ENCODE peak calls at places on chromosome 3, in five cellular contexts. One of them, this sample, is unnamed.

GRCh38 chr3:72231439-72232196 is 446.7 kb upstream of the PROK2 start:
- DNase-seq in AG04450: no peak
- DNase-seq in testis: peak; percentile 86
- DNase-seq in PC-9: no peak
- DNase-seq in dorsolateral prefrontal cortex: peak; percentile 78
- DNase-seq in this sample: peak; percentile 31

GRCh38 chr3:55601366-55602080 is 114.4 kb upstream of the WNT5A start:
- DNase-seq in AG04450: no peak
- DNase-seq in testis: no peak
- DNase-seq in PC-9: no peak
- DNase-seq in dorsolateral prefrontal cortex: no peak
- DNase-seq in this sample: no peak

GRCh38 chr3:34033840-34034239 is 235.4 kb downstream of the PDCD6IP start:
- DNase-seq in AG04450: no peak
- DNase-seq in testis: no peak
- DNase-seq in PC-9: no peak
- DNase-seq in dorsolateral prefrontal cortex: no peak
- DNase-seq in this sample: no peak

GRCh38 chr3:67635806-67636205 is 18.6 kb downstream of the SUCLG2 start:
- DNase-seq in AG04450: no peak
- DNase-seq in testis: no peak
- DNase-seq in PC-9: no peak
- DNase-seq in dorsolateral prefrontal cortex: no peak
- DNase-seq in this sample: no peak

GRCh38 chr3:147680820-147681488 is 271.8 kb downstream of the ZIC1 start:
- DNase-seq in AG04450: no peak
- DNase-seq in testis: no peak
- DNase-seq in PC-9: no peak
- DNase-seq in dorsolateral prefrontal cortex: no peak
- DNase-seq in this sample: no peak

GRCh38 chr3:127809211-127809610 is 13.1 kb downstream of the MGLL start:
- DNase-seq in AG04450: no peak
- DNase-seq in testis: no peak
- DNase-seq in PC-9: no peak
- DNase-seq in dorsolateral prefrontal cortex: no peak
- DNase-seq in this sample: no peak

GRCh38 chr3:185473290-185473815 is 25.5 kb downstream of the TMEM41A start:
- DNase-seq in AG04450: no peak
- DNase-seq in testis: no peak
- DNase-seq in PC-9: no peak
- DNase-seq in dorsolateral prefrontal cortex: peak; percentile 59
- DNase-seq in this sample: no peak

GRCh38 chr3:185852562-185853135 is 27.8 kb upstream of the IGF2BP2 start:
- DNase-seq in AG04450: no peak
- DNase-seq in testis: no peak
- DNase-seq in PC-9: no peak
- DNase-seq in dorsolateral prefrontal cortex: no peak
- DNase-seq in this sample: no peak

GRCh38 chr3:191795196-191795595 is 334.2 kb downstream of the PYDC2 start:
- DNase-seq in AG04450: no peak
- DNase-seq in testis: no peak
- DNase-seq in PC-9: peak; percentile 60
- DNase-seq in dorsolateral prefrontal cortex: no peak
- DNase-seq in this sample: no peak

GRCh38 chr3:155244206-155244605 is 49.3 kb downstream of the STRIT1 start:
- DNase-seq in AG04450: no peak
- DNase-seq in testis: no peak
- DNase-seq in PC-9: no peak
- DNase-seq in dorsolateral prefrontal cortex: no peak
- DNase-seq in this sample: no peak

GRCh38 chr3:159604151-159604581 is 384.5 kb upstream of the IL12A start:
- DNase-seq in AG04450: no peak
- DNase-seq in testis: no peak
- DNase-seq in PC-9: no peak
- DNase-seq in dorsolateral prefrontal cortex: no peak
- DNase-seq in this sample: no peak

GRCh38 chr3:192281207-192281880 is 446.0 kb downstream of the FGF12 start:
- DNase-seq in AG04450: no peak
- DNase-seq in testis: no peak
- DNase-seq in PC-9: no peak
- DNase-seq in dorsolateral prefrontal cortex: no peak
- DNase-seq in this sample: no peak

GRCh38 chr3:73603771-73604171 is 21.0 kb downstream of the PDZRN3 start:
- DNase-seq in AG04450: no peak
- DNase-seq in testis: no peak
- DNase-seq in PC-9: no peak
- DNase-seq in dorsolateral prefrontal cortex: no peak
- DNase-seq in this sample: no peak

GRCh38 chr3:107218864-107219269 is 158.4 kb upstream of the CCDC54 start:
- DNase-seq in AG04450: no peak
- DNase-seq in testis: no peak
- DNase-seq in PC-9: no peak
- DNase-seq in dorsolateral prefrontal cortex: no peak
- DNase-seq in this sample: no peak

GRCh38 chr3:72270072-72270611 is 485.2 kb upstream of the PROK2 start:
- DNase-seq in AG04450: peak; percentile 77
- DNase-seq in testis: peak; percentile 96
- DNase-seq in PC-9: peak; percentile 40
- DNase-seq in dorsolateral prefrontal cortex: no peak
- DNase-seq in this sample: no peak

GRCh38 chr3:134077649-134078081 is 47.9 kb upstream of the SLCO2A1 start:
- DNase-seq in AG04450: no peak
- DNase-seq in testis: peak; percentile 4
- DNase-seq in PC-9: no peak
- DNase-seq in dorsolateral prefrontal cortex: no peak
- DNase-seq in this sample: no peak

GRCh38 chr3:170542704-170543103 is 43.2 kb downstream of the SLC7A14 start:
- DNase-seq in AG04450: no peak
- DNase-seq in testis: no peak
- DNase-seq in PC-9: no peak
- DNase-seq in dorsolateral prefrontal cortex: no peak
- DNase-seq in this sample: no peak

GRCh38 chr3:177448987-177449975 is 252.0 kb upstream of the TBL1XR1 start:
- DNase-seq in AG04450: no peak
- DNase-seq in testis: no peak
- DNase-seq in PC-9: peak; percentile 99
- DNase-seq in dorsolateral prefrontal cortex: no peak
- DNase-seq in this sample: no peak

GRCh38 chr3:22241110-22241509 is 490.1 kb upstream of the ZNF385D start:
- DNase-seq in AG04450: no peak
- DNase-seq in testis: no peak
- DNase-seq in PC-9: no peak
- DNase-seq in dorsolateral prefrontal cortex: no peak
- DNase-seq in this sample: no peak

GRCh38 chr3:63351159-63352007 is 73.3 kb downstream of the SYNPR start:
- DNase-seq in AG04450: peak; percentile 24
- DNase-seq in testis: no peak
- DNase-seq in PC-9: no peak
- DNase-seq in dorsolateral prefrontal cortex: no peak
- DNase-seq in this sample: no peak

GRCh38 chr3:146221276-146221675 is 29.6 kb downstream of the PLSCR4 start:
- DNase-seq in AG04450: no peak
- DNase-seq in testis: no peak
- DNase-seq in PC-9: no peak
- DNase-seq in dorsolateral prefrontal cortex: no peak
- DNase-seq in this sample: no peak

GRCh38 chr3:146218880-146219866 is 31.7 kb downstream of the PLSCR4 start:
- DNase-seq in AG04450: peak; percentile 20
- DNase-seq in testis: peak; percentile 53
- DNase-seq in PC-9: no peak
- DNase-seq in dorsolateral prefrontal cortex: peak; percentile 8
- DNase-seq in this sample: no peak

GRCh38 chr3:146227486-146227885 is 23.4 kb downstream of the PLSCR4 start:
- DNase-seq in AG04450: no peak
- DNase-seq in testis: no peak
- DNase-seq in PC-9: no peak
- DNase-seq in dorsolateral prefrontal cortex: no peak
- DNase-seq in this sample: no peak

GRCh38 chr3:146223401-146224373 is 27.2 kb downstream of the PLSCR4 start:
- DNase-seq in AG04450: no peak
- DNase-seq in testis: no peak
- DNase-seq in PC-9: no peak
- DNase-seq in dorsolateral prefrontal cortex: no peak
- DNase-seq in this sample: no peak

DNA sequence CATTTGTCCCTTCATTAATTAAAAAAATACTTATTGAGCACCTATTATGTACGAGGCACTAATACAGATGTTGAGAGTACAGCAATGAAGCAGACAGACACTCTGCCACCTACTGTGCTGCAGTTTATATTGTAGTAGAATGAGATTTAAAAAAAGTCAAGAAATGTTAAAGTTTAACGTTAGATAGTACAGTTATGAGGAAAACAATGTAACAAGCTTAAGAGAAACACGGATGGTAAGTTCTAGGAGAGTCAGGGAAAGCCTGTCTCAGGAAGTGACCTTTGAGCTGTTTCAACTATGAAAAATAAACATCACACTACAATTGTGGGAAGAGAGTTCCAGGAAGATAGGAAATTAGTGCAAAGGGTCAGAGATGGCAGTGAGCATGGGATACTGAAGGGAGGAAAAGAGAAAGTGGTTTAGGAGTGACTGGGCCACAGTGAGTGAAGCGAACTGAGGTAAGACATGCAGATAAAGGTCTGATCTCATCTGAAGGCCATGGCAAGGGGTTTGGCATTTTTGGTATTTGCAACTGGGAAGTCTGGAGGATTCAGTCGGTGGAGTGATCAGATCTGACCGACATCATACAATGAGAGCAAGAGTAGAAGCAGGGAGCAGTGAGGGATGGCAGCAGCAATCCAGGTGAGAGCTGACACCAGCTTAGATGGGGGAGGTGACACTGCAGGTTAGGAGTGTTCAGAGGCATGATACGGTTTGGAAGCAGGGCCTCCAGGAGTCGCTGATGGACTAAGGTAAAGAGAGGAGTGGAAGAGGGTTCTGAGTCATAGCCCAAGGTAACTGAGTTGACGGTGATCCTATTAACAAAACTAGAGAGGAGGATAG is 28.5 kb downstream of the PLSCR4 start:
- DNase-seq in AG04450: no peak
- DNase-seq in testis: no peak
- DNase-seq in PC-9: no peak
- DNase-seq in dorsolateral prefrontal cortex: no peak
- DNase-seq in this sample: no peak
- H3K27ac ChIP-seq in AG04450: no peak overlapping the region
- H3K27ac ChIP-seq in testis: peak overlapping the region; percentile 57
- H3K27ac ChIP-seq in PC-9: no peak overlapping the region
- H3K27ac ChIP-seq in dorsolateral prefrontal cortex: no peak overlapping the region
- H3K27ac ChIP-seq in this sample: no peak overlapping the region

GRCh38 chr3:25830373-25831305 is 40.7 kb downstream of the OXSM start:
- DNase-seq in AG04450: no peak
- DNase-seq in testis: no peak
- DNase-seq in PC-9: no peak
- DNase-seq in dorsolateral prefrontal cortex: peak; percentile 10
- DNase-seq in this sample: no peak
- H3K27ac ChIP-seq in AG04450: no peak overlapping the region
- H3K27ac ChIP-seq in testis: no peak overlapping the region
- H3K27ac ChIP-seq in PC-9: no peak overlapping the region
- H3K27ac ChIP-seq in dorsolateral prefrontal cortex: peak overlapping the region; percentile 14
- H3K27ac ChIP-seq in this sample: no peak overlapping the region

DNA sequence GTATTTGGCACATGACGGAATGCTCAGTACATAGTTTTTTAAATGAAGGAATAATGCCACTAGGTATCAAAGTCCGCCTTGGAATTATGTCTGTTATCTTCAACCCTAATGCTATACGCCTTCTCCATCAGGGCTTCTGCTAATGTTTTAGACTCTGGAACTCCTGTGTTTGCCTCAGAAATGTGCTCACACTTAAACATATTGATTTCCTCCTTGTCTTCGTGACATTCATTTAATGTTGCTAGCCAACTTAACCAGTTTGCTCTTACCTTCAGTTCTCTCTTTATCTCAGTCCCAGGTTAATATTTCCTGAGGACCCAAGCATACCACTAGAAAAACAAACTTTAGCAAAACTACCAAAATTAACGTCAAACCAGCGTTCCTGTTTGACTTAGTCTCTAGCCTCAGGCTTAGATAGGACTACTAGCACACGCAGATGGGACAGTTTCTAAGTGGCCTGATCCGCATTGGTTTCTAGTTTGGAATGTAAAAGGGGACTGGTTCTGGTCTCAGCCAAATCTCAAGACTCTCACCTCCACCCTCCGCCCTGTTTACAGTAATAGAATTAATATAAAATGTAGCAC is 81.4 kb downstream of the IL1RAP start:
- DNase-seq in AG04450: no peak
- DNase-seq in testis: no peak
- DNase-seq in PC-9: no peak
- DNase-seq in dorsolateral prefrontal cortex: no peak
- DNase-seq in this sample: no peak
- H3K27ac ChIP-seq in AG04450: no peak overlapping the region
- H3K27ac ChIP-seq in testis: no peak overlapping the region
- H3K27ac ChIP-seq in PC-9: no peak overlapping the region
- H3K27ac ChIP-seq in dorsolateral prefrontal cortex: no peak overlapping the region
- H3K27ac ChIP-seq in this sample: no peak overlapping the region

DNA sequence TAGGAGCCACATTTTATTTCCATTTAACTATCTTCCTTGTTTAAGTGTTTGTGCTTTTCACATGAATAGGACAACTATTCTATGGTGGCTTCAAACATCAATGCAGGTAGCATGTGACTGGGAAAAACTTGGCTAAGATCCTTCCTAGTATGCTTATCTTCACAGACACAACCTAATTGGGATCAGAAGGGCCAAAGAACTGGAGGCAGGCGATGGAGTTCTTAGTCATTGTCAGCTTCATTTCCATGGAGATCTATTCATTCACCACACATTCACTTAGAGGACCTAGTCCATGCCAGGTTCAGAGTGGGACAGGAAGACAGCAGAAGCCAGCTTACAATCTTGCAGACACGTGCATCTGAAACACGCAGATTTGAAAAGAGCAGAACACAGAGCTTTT is 277.5 kb upstream of the PPP2R3A start:
- DNase-seq in AG04450: no peak
- DNase-seq in testis: no peak
- DNase-seq in PC-9: no peak
- DNase-seq in dorsolateral prefrontal cortex: no peak
- DNase-seq in this sample: no peak
- H3K27ac ChIP-seq in AG04450: no peak overlapping the region
- H3K27ac ChIP-seq in testis: no peak overlapping the region
- H3K27ac ChIP-seq in PC-9: no peak overlapping the region
- H3K27ac ChIP-seq in dorsolateral prefrontal cortex: no peak overlapping the region
- H3K27ac ChIP-seq in this sample: no peak overlapping the region

GRCh38 chr3:124811441-124811840 is 75.7 kb downstream of the ITGB5 start:
- DNase-seq in AG04450: no peak
- DNase-seq in testis: no peak
- DNase-seq in PC-9: no peak
- DNase-seq in dorsolateral prefrontal cortex: no peak
- DNase-seq in this sample: no peak
- H3K27ac ChIP-seq in AG04450: peak overlapping the region; percentile 96
- H3K27ac ChIP-seq in testis: no peak overlapping the region
- H3K27ac ChIP-seq in PC-9: peak overlapping the region; percentile 96
- H3K27ac ChIP-seq in dorsolateral prefrontal cortex: no peak overlapping the region
- H3K27ac ChIP-seq in this sample: no peak overlapping the region